ENCODE peak calls at places on chromosomes 16 and 17, in seven cellular contexts. Z is CD8-positive, alpha-beta memory T cell; Q is activated T-helper 1 cell treated with Interleukin-2 at 50 U/mL for 16 hours; G is GM10248; F is RWPE1; X is stimulated activated CD4-positive, alpha-beta T cell treated with anti-CD3 and anti-CD28 coated beads, Interleukin-15, amount 100 ng/mL, for 1 hour; U is foreskin keratinocyte. C is an unnamed sample.

GRCh38 chr17:74464730-74465377 is 1.6 kb upstream of the CD300A start:
- DNase-seq in X (no peak), Z (no peak), U (no peak), F (no peak), Q (no peak), G (no peak), C (no peak)

GRCh38 chr16:24988593-24989338 is 26.4 kb downstream of the ARHGAP17 start:
- DNase-seq in Q (no peak), G (no peak), X (no peak), Z (no peak), U (peak; percentile 75), F (no peak), C (no peak)

GRCh38 chr17:2398188-2398587 is 2.7 kb downstream of the MNT start:
- DNase-seq in X (no peak), F (no peak), Q (no peak), Z (peak; percentile 39), G (no peak), U (no peak), C (no peak)

GRCh38 chr16:9096416-9096952 is 5.0 kb downstream of the HAPSTR1 start:
- DNase-seq in Z (no peak), F (peak; percentile 29), U (peak; percentile 47), X (no peak), Q (no peak), G (no peak), C (no peak)

GRCh38 chr16:22844426-22844825 is 30.5 kb downstream of the HS3ST2 start:
- DNase-seq in Z (no peak), U (no peak), G (no peak), F (no peak), Q (no peak), X (no peak), C (no peak)

GRCh38 chr17:48625502-48626201 is 506 bp downstream of the HOXB9 start:
- DNase-seq in Q (no peak), F (peak; percentile 69), U (no peak), Z (no peak), X (no peak), G (peak; percentile 69), C (no peak)

GRCh38 chr17:69528035-69528434 is 113.5 kb downstream of the MAP2K6 start:
- DNase-seq in X (no peak), G (no peak), Z (no peak), Q (no peak), U (no peak), F (no peak), C (no peak)

GRCh38 chr17:8837438-8838075 is 29.9 kb downstream of the PIK3R6 start:
- DNase-seq in U (no peak), X (no peak), F (peak; percentile 40), Z (no peak), Q (no peak), G (no peak), C (no peak)

GRCh38 chr16:3650631-3651265 is 3.7 kb upstream of the DNASE1 start:
- DNase-seq in Q (no peak), Z (no peak), F (no peak), G (no peak), U (no peak), X (no peak), C (no peak)

GRCh38 chr16:31273676-31274075 is 13.9 kb downstream of the ITGAM start:
- DNase-seq in Z (no peak), G (peak; percentile 7), X (no peak), Q (no peak), F (peak; percentile 41), U (peak; percentile 80), C (no peak)

GRCh38 chr16:12891836-12892235 is 9.6 kb upstream of the SHISA9 start:
- DNase-seq in Q (no peak), Z (no peak), X (no peak), G (no peak), F (no peak), U (no peak), C (no peak)

GRCh38 chr17:73349138-73349537 is 37.3 kb upstream of the CDC42EP4 start:
- DNase-seq in Z (no peak), X (no peak), Q (no peak), G (no peak), F (no peak), U (no peak), C (no peak)

GRCh38 chr17:3683054-3683511 is 12.9 kb downstream of the P2RX5 start:
- DNase-seq in Z (peak; percentile 74), U (no peak), X (no peak), F (peak; percentile 67), Q (peak; percentile 33), G (peak; percentile 84), C (peak; percentile 60)

GRCh38 chr16:88978608-88979346 is 1.8 kb upstream of the CBFA2T3 start:
- DNase-seq in U (no peak), Q (no peak), Z (no peak), F (no peak), X (no peak), G (peak; percentile 84), C (no peak)

GRCh38 chr16:73019456-73020362 is 28.2 kb downstream of the ZFHX3 start:
- DNase-seq in Q (no peak), U (no peak), G (no peak), X (no peak), Z (no peak), F (peak; percentile 63), C (no peak)

GRCh38 chr16:54475019-54475418 is 188.4 kb upstream of the IRX3 start:
- DNase-seq in Z (no peak), G (no peak), F (no peak), Q (no peak), U (no peak), X (no peak), C (no peak)

GRCh38 chr17:71759422-71760060 is 361.3 kb upstream of the SOX9 start:
- DNase-seq in X (no peak), Q (no peak), U (no peak), Z (no peak), F (no peak), G (no peak), C (no peak)

GRCh38 chr16:46972971-46973456 is 460 bp downstream of the DNAJA2 start:
- DNase-seq in F (no peak), Q (peak; percentile 32), Z (peak; percentile 62), G (peak; percentile 68), U (no peak), X (peak; percentile 13), C (no peak)

GRCh38 chr16:79229371-79229770 is 371.2 kb downstream of the MAF start:
- DNase-seq in U (no peak), F (no peak), G (no peak), Z (no peak), X (no peak), Q (no peak), C (no peak)

GRCh38 chr17:78597923-78598545 is 20.8 kb upstream of the DNAH17 start:
- DNase-seq in Q (no peak), U (no peak), Z (no peak), G (no peak), X (no peak), F (no peak), C (no peak)

GRCh38 chr16:77898671-77899211 is 110.4 kb downstream of the VAT1L start:
- DNase-seq in U (no peak), X (no peak), Q (no peak), Z (no peak), G (no peak), F (no peak), C (no peak)

GRCh38 chr16:86590501-86591144 is 12.3 kb downstream of the FOXL1 start:
- DNase-seq in U (peak; percentile 64), F (no peak), Z (no peak), G (no peak), X (no peak), Q (no peak), C (no peak)

GRCh38 chr16:87877942-87878507 is 8.7 kb upstream of the SLC7A5 start:
- DNase-seq in U (no peak), G (no peak), F (no peak), Q (no peak), X (no peak), Z (peak; percentile 53), C (no peak)

GRCh38 chr16:10526962-10527361 is 53.4 kb downstream of the EMP2 start:
- DNase-seq in G (no peak), U (no peak), Q (no peak), F (no peak), X (no peak), Z (no peak), C (no peak)

GRCh38 chr16:10121496-10121895 is 60.7 kb downstream of the GRIN2A start:
- DNase-seq in G (no peak), Q (no peak), X (no peak), Z (no peak), F (peak; percentile 36), U (peak; percentile 67), C (no peak)

GRCh38 chr16:14351647-14352046 is 278.4 kb downstream of the PARN start:
- DNase-seq in Z (no peak), U (no peak), Q (no peak), G (no peak), X (no peak), F (no peak), C (no peak)

GRCh38 chr16:89322381-89323119 is 105.0 kb downstream of the ZNF778 start:
- DNase-seq in U (peak; percentile 44), Q (no peak), Z (peak; percentile 42), G (no peak), F (no peak), X (no peak), C (no peak)

GRCh38 chr17:35732806-35733136 is 1.3 kb downstream of the RASL10B start:
- DNase-seq in F (no peak), Q (no peak), X (no peak), G (no peak), U (no peak), Z (no peak), C (no peak)

GRCh38 chr17:4988168-4988567 is 693 bp upstream of the CAMTA2 start:
- DNase-seq in Z (no peak), X (no peak), Q (no peak), F (no peak), U (no peak), G (no peak), C (no peak)

GRCh38 chr17:59439711-59440110 is 108.3 kb downstream of the YPEL2 start:
- DNase-seq in U (no peak), Q (no peak), X (no peak), Z (no peak), F (no peak), G (no peak), C (no peak)

GRCh38 chr17:51029568-51030463 is 90.9 kb downstream of the SPAG9 start:
- DNase-seq in Q (no peak), Z (no peak), X (no peak), F (no peak), U (no peak), G (peak; percentile 28), C (no peak)

GRCh38 chr17:2412561-2413021 is 11.7 kb upstream of the MNT start:
- DNase-seq in G (no peak), Q (no peak), Z (no peak), X (no peak), F (no peak), U (no peak), C (no peak)

GRCh38 chr16:86389566-86390328 is 120.6 kb upstream of the FOXF1 start:
- DNase-seq in Q (no peak), U (no peak), Z (no peak), F (no peak), G (no peak), X (no peak), C (no peak)

GRCh38 chr16:46687486-46687885 is 1.5 kb downstream of the VPS35 start:
- DNase-seq in X (no peak), G (no peak), U (peak; percentile 1), F (no peak), Q (no peak), Z (no peak), C (no peak)

GRCh38 chr17:80800775-80801391 is 190.8 kb upstream of the CHMP6 start:
- DNase-seq in U (no peak), Z (no peak), X (no peak), F (no peak), G (no peak), Q (no peak), C (no peak)

GRCh38 chr17:77308768-77309726 is 168.3 kb downstream of the SEC14L1 start:
- DNase-seq in X (no peak), F (no peak), G (no peak), Q (no peak), Z (no peak), U (no peak), C (no peak)

GRCh38 chr17:41498276-41498675 is 7.1 kb downstream of the KRT13 start:
- DNase-seq in Z (no peak), U (peak; percentile 39), G (no peak), X (no peak), F (no peak), Q (no peak), C (no peak)